ENCODE peak calls at places on chromosomes 4 and X, in eight cellular contexts. One of them, this sample, is unnamed.

GRCh38 chrX:112841114-112841819 is 636 bp upstream of the AMOT start:
- DNase-seq in epithelial cell of esophagus: peak; percentile 78
- DNase-seq in COR-L47: no peak
- DNase-seq in astrocyte of the spinal cord: peak; percentile 88
- DNase-seq in HTR-8/SVneo: peak; percentile 40
- DNase-seq in activated CD4-positive, alpha-beta memory T cell treated with anti-CD3 and anti-CD28 coated beads, Interleukin-2, amount 10 ng/mL, durations not matched to agents 7 days and 5 days: peak; percentile 70
- DNase-seq in fibroblast of pulmonary artery: peak; percentile 87
- DNase-seq in kidney glomerular epithelial cell: peak; percentile 23
- DNase-seq in this sample: peak; percentile 59

GRCh38 chrX:31178769-31179125 is 106.9 kb upstream of the FTHL17 start:
- DNase-seq in epithelial cell of esophagus: no peak
- DNase-seq in COR-L47: no peak
- DNase-seq in astrocyte of the spinal cord: no peak
- DNase-seq in HTR-8/SVneo: no peak
- DNase-seq in activated CD4-positive, alpha-beta memory T cell treated with anti-CD3 and anti-CD28 coated beads, Interleukin-2, amount 10 ng/mL, durations not matched to agents 7 days and 5 days: no peak
- DNase-seq in fibroblast of pulmonary artery: no peak
- DNase-seq in kidney glomerular epithelial cell: no peak
- DNase-seq in this sample: no peak

GRCh38 chrX:2817036-2817435 is 11.7 kb upstream of the GYG2 start:
- DNase-seq in epithelial cell of esophagus: no peak
- DNase-seq in COR-L47: no peak
- DNase-seq in astrocyte of the spinal cord: no peak
- DNase-seq in HTR-8/SVneo: no peak
- DNase-seq in activated CD4-positive, alpha-beta memory T cell treated with anti-CD3 and anti-CD28 coated beads, Interleukin-2, amount 10 ng/mL, durations not matched to agents 7 days and 5 days: no peak
- DNase-seq in fibroblast of pulmonary artery: no peak
- DNase-seq in kidney glomerular epithelial cell: no peak
- DNase-seq in this sample: no peak

GRCh38 chrX:22486326-22486725 is 213.6 kb downstream of the CBLL2 start:
- DNase-seq in epithelial cell of esophagus: no peak
- DNase-seq in COR-L47: no peak
- DNase-seq in astrocyte of the spinal cord: no peak
- DNase-seq in HTR-8/SVneo: no peak
- DNase-seq in activated CD4-positive, alpha-beta memory T cell treated with anti-CD3 and anti-CD28 coated beads, Interleukin-2, amount 10 ng/mL, durations not matched to agents 7 days and 5 days: no peak
- DNase-seq in fibroblast of pulmonary artery: peak; percentile 1
- DNase-seq in kidney glomerular epithelial cell: peak; percentile 64
- DNase-seq in this sample: no peak

GRCh38 chrX:87805829-87806490 is 288.4 kb downstream of the KLHL4 start:
- DNase-seq in epithelial cell of esophagus: no peak
- DNase-seq in COR-L47: no peak
- DNase-seq in astrocyte of the spinal cord: peak; percentile 7
- DNase-seq in HTR-8/SVneo: no peak
- DNase-seq in activated CD4-positive, alpha-beta memory T cell treated with anti-CD3 and anti-CD28 coated beads, Interleukin-2, amount 10 ng/mL, durations not matched to agents 7 days and 5 days: no peak
- DNase-seq in fibroblast of pulmonary artery: peak; percentile 47
- DNase-seq in kidney glomerular epithelial cell: peak; percentile 58
- DNase-seq in this sample: no peak

GRCh38 chr4:139562067-139562684 is 6.2 kb upstream of the SETD7 start:
- DNase-seq in epithelial cell of esophagus: no peak
- DNase-seq in COR-L47: no peak
- DNase-seq in astrocyte of the spinal cord: no peak
- DNase-seq in HTR-8/SVneo: no peak
- DNase-seq in activated CD4-positive, alpha-beta memory T cell treated with anti-CD3 and anti-CD28 coated beads, Interleukin-2, amount 10 ng/mL, durations not matched to agents 7 days and 5 days: no peak
- DNase-seq in fibroblast of pulmonary artery: no peak
- DNase-seq in kidney glomerular epithelial cell: no peak
- DNase-seq in this sample: no peak

GRCh38 chr4:126991965-126992364 is 640.8 kb upstream of the INTU start:
- DNase-seq in epithelial cell of esophagus: peak; percentile 10
- DNase-seq in COR-L47: peak; percentile 68
- DNase-seq in astrocyte of the spinal cord: peak; percentile 77
- DNase-seq in HTR-8/SVneo: no peak
- DNase-seq in activated CD4-positive, alpha-beta memory T cell treated with anti-CD3 and anti-CD28 coated beads, Interleukin-2, amount 10 ng/mL, durations not matched to agents 7 days and 5 days: no peak
- DNase-seq in fibroblast of pulmonary artery: peak; percentile 6
- DNase-seq in kidney glomerular epithelial cell: no peak
- DNase-seq in this sample: peak; percentile 33

GRCh38 chrX:47180346-47180745 is 13.3 kb upstream of the UBA1 start:
- DNase-seq in epithelial cell of esophagus: no peak
- DNase-seq in COR-L47: no peak
- DNase-seq in astrocyte of the spinal cord: no peak
- DNase-seq in HTR-8/SVneo: no peak
- DNase-seq in activated CD4-positive, alpha-beta memory T cell treated with anti-CD3 and anti-CD28 coated beads, Interleukin-2, amount 10 ng/mL, durations not matched to agents 7 days and 5 days: no peak
- DNase-seq in fibroblast of pulmonary artery: no peak
- DNase-seq in kidney glomerular epithelial cell: no peak
- DNase-seq in this sample: no peak

GRCh38 chrX:106263817-106264216 is 95.7 kb downstream of the PWWP3B start:
- DNase-seq in epithelial cell of esophagus: peak; percentile 71
- DNase-seq in COR-L47: no peak
- DNase-seq in astrocyte of the spinal cord: peak; percentile 54
- DNase-seq in HTR-8/SVneo: no peak
- DNase-seq in activated CD4-positive, alpha-beta memory T cell treated with anti-CD3 and anti-CD28 coated beads, Interleukin-2, amount 10 ng/mL, durations not matched to agents 7 days and 5 days: no peak
- DNase-seq in fibroblast of pulmonary artery: peak; percentile 82
- DNase-seq in kidney glomerular epithelial cell: peak; percentile 36
- DNase-seq in this sample: peak; percentile 75

GRCh38 chrX:140500427-140500826 is 4.4 kb downstream of the SOX3 start:
- DNase-seq in epithelial cell of esophagus: no peak
- DNase-seq in COR-L47: no peak
- DNase-seq in astrocyte of the spinal cord: no peak
- DNase-seq in HTR-8/SVneo: no peak
- DNase-seq in activated CD4-positive, alpha-beta memory T cell treated with anti-CD3 and anti-CD28 coated beads, Interleukin-2, amount 10 ng/mL, durations not matched to agents 7 days and 5 days: no peak
- DNase-seq in fibroblast of pulmonary artery: no peak
- DNase-seq in kidney glomerular epithelial cell: no peak
- DNase-seq in this sample: no peak

GRCh38 chr4:175671491-175671934 is 140.6 kb downstream of the GPM6A start:
- DNase-seq in epithelial cell of esophagus: peak; percentile 16
- DNase-seq in COR-L47: no peak
- DNase-seq in astrocyte of the spinal cord: no peak
- DNase-seq in HTR-8/SVneo: peak; percentile 18
- DNase-seq in activated CD4-positive, alpha-beta memory T cell treated with anti-CD3 and anti-CD28 coated beads, Interleukin-2, amount 10 ng/mL, durations not matched to agents 7 days and 5 days: no peak
- DNase-seq in fibroblast of pulmonary artery: no peak
- DNase-seq in kidney glomerular epithelial cell: no peak
- DNase-seq in this sample: no peak

GRCh38 chrX:68433155-68433980 is at the start of gene OPHN1:
- DNase-seq in epithelial cell of esophagus: peak; percentile 84
- DNase-seq in COR-L47: peak; percentile 1
- DNase-seq in astrocyte of the spinal cord: peak; percentile 85
- DNase-seq in HTR-8/SVneo: peak; percentile 43
- DNase-seq in activated CD4-positive, alpha-beta memory T cell treated with anti-CD3 and anti-CD28 coated beads, Interleukin-2, amount 10 ng/mL, durations not matched to agents 7 days and 5 days: no peak
- DNase-seq in fibroblast of pulmonary artery: peak; percentile 78
- DNase-seq in kidney glomerular epithelial cell: peak; percentile 47
- DNase-seq in this sample: peak; percentile 71

This sample was measured in bronchial epithelial cell.